ENCODE peak calls at places on chromosomes 12 and 14, in eight cellular contexts. S, I, R, G, F, W, B and O are unnamed samples.

GRCh38 chr14:64698899-64699298 is 5.3 kb upstream of the PLEKHG3 start:
- DNase-seq in I (no peak), G (no peak), R (no peak), B (peak), F (no peak), W (no peak), S (no peak), O (no peak)

GRCh38 chr12:85923767-85924331 is 49.8 kb downstream of the NTS start:
- DNase-seq in I (no peak), F (no peak), R (peak), G (no peak), B (peak), W (no peak), S (no peak), O (no peak)

GRCh38 chr12:96445743-96446655 is 43.4 kb upstream of the CFAP54 start:
- DNase-seq in I (no peak), S (peak), G (peak), B (peak), R (peak), F (no peak), W (peak), O (peak)

GRCh38 chr14:36513012-36513420 is 7.0 kb downstream of the NKX2-1 start:
- DNase-seq in F (no peak), S (no peak), I (no peak), R (no peak), W (no peak), B (no peak), G (no peak), O (no peak)

GRCh38 chr12:131808744-131809371 is 19.3 kb upstream of the MMP17 start:
- DNase-seq in I (no peak), R (no peak), F (peak), B (peak), G (peak), S (peak), W (no peak), O (no peak)

GRCh38 chr12:89345830-89346740 is 6.2 kb downstream of the DUSP6 start:
- DNase-seq in S (peak), I (peak), B (peak), G (peak), F (peak), R (no peak), W (no peak), O (no peak)

GRCh38 chr12:67991158-67991557 is 1.9 kb downstream of the IFNG-AS1 start:
- DNase-seq in F (no peak), B (no peak), R (no peak), W (peak), G (peak), I (no peak), S (no peak), O (no peak)

GRCh38 chr14:31568151-31568550 is 6.9 kb downstream of the NUBPL start:
- DNase-seq in R (no peak), S (no peak), I (no peak), G (no peak), F (no peak), B (no peak), W (no peak), O (no peak)

GRCh38 chr14:20556500-20557211 is 4.2 kb downstream of the RNASE9 start:
- DNase-seq in F (no peak), R (no peak), I (no peak), W (no peak), S (no peak), B (no peak), G (no peak), O (no peak)

GRCh38 chr12:70891059-70891632 is 29.4 kb downstream of the PTPRR start:
- DNase-seq in I (no peak), F (no peak), W (no peak), R (no peak), G (no peak), B (no peak), S (no peak), O (no peak)

GRCh38 chr12:607541-608001 is 55.7 kb downstream of the NINJ2 start:
- DNase-seq in I (peak), G (peak), F (peak), W (no peak), B (no peak), S (no peak), R (no peak), O (no peak)

GRCh38 chr12:132003846-132004245 is 54.1 kb downstream of the EP400 start:
- DNase-seq in R (no peak), S (peak), G (no peak), W (no peak), F (no peak), I (no peak), B (no peak), O (no peak)

GRCh38 chr12:96912261-96912660 is 5.2 kb downstream of the NEDD1 start:
- DNase-seq in S (no peak), R (no peak), I (no peak), B (no peak), G (no peak), F (no peak), W (no peak), O (no peak)

GRCh38 chr14:101150010-101150409 is 246.5 kb upstream of the RTL1 start:
- DNase-seq in B (no peak), R (no peak), I (no peak), S (no peak), F (no peak), W (no peak), G (no peak), O (no peak)